ENCODE peak calls at places on chromosomes 1 and 21, in nine cellular contexts. Q is small intestine; O is BE2C; U is left lung; X is brain microvascular endothelial cell; J is AG04450; N is epithelial cell of esophagus; D is hepatocyte; H is naive thymus-derived CD4-positive, alpha-beta T cell. S is an unnamed sample.

GRCh38 chr1:32868085-32868484 is 2.6 kb downstream of the FNDC5 start:
- DNase-seq in Q (no peak), O (no peak), U (no peak), X (no peak), J (no peak), N (no peak), D (no peak), H (no peak), S (no peak)

GRCh38 chr1:1021010-1021845 is 1.3 kb downstream of the AGRN start:
- DNase-seq in Q (peak), O (peak), U (peak), X (peak), J (peak), N (peak), D (peak), H (no peak), S (no peak)

GRCh38 chr1:20371411-20371810 is 80.7 kb downstream of the VWA5B1 start:
- DNase-seq in Q (no peak), O (no peak), U (no peak), X (no peak), J (no peak), N (peak), D (peak), H (no peak), S (no peak)

GRCh38 chr1:232704694-232705680 is 75.1 kb upstream of the SIPA1L2 start:
- DNase-seq in Q (peak), O (peak), U (no peak), X (peak), J (peak), N (peak), D (peak), H (no peak), S (peak)

GRCh38 chr1:155219592-155220031 is 11.1 kb downstream of the MTX1 start:
- DNase-seq in Q (peak), O (peak), U (no peak), X (no peak), J (no peak), N (no peak), D (peak), H (no peak), S (no peak)

GRCh38 chr1:234912541-234913312 is 215.9 kb downstream of the TOMM20 start:
- DNase-seq in Q (no peak), O (no peak), U (no peak), X (no peak), J (no peak), N (no peak), D (no peak), H (no peak), S (no peak)

GRCh38 chr1:152009691-152010090 is 16.0 kb upstream of the S100A10 start:
- DNase-seq in Q (no peak), O (no peak), U (no peak), X (no peak), J (no peak), N (no peak), D (no peak), H (no peak), S (no peak)

GRCh38 chr1:36652011-36652410 is 169.3 kb upstream of the CSF3R start:
- DNase-seq in Q (no peak), O (no peak), U (no peak), X (no peak), J (no peak), N (no peak), D (no peak), H (no peak), S (no peak)

GRCh38 chr1:11531314-11531870 is 52.4 kb downstream of the DISP3 start:
- DNase-seq in Q (no peak), O (no peak), U (peak), X (no peak), J (no peak), N (peak), D (no peak), H (no peak), S (no peak)

GRCh38 chr1:36400825-36401601 is 3.3 kb upstream of the LSM10 start:
- DNase-seq in Q (no peak), O (peak), U (peak), X (peak), J (no peak), N (no peak), D (peak), H (no peak), S (peak)

GRCh38 chr1:245493029-245493428 is 338.2 kb downstream of the KIF26B start:
- DNase-seq in Q (no peak), O (peak), U (no peak), X (no peak), J (no peak), N (no peak), D (no peak), H (no peak), S (no peak)

GRCh38 chr1:91844862-91845528 is 41.0 kb downstream of the TGFBR3 start:
- DNase-seq in Q (peak), O (no peak), U (no peak), X (peak), J (peak), N (peak), D (peak), H (no peak), S (peak)

GRCh38 chr1:30715216-30715615 is 8.2 kb downstream of the MATN1 start:
- DNase-seq in Q (no peak), O (no peak), U (no peak), X (no peak), J (no peak), N (no peak), D (no peak), H (no peak), S (no peak)

GRCh38 chr1:118185083-118185899 is at the start of gene SPAG17:
- DNase-seq in Q (peak), O (peak), U (peak), X (peak), J (no peak), N (peak), D (peak), H (no peak), S (peak)

GRCh38 chr1:193066606-193067005 is 7.2 kb downstream of the RO60 start:
- DNase-seq in Q (no peak), O (no peak), U (no peak), X (no peak), J (no peak), N (no peak), D (no peak), H (no peak), S (no peak)

GRCh38 chr1:84996846-84997666 is at the start of gene MCOLN2:
- DNase-seq in Q (peak), O (peak), U (peak), X (no peak), J (no peak), N (peak), D (peak), H (peak), S (peak)

GRCh38 chr1:45014403-45015028 is 2.5 kb downstream of the UROD start:
- DNase-seq in Q (peak), O (peak), U (no peak), X (peak), J (peak), N (peak), D (peak), H (peak), S (peak)

GRCh38 chr1:30511106-30511505 is 212.3 kb downstream of the MATN1 start:
- DNase-seq in Q (no peak), O (no peak), U (no peak), X (no peak), J (no peak), N (no peak), D (no peak), H (no peak), S (no peak)

GRCh38 chr1:160308451-160309182 is 23.7 kb upstream of the PEX19 start:
- DNase-seq in Q (no peak), O (no peak), U (no peak), X (no peak), J (no peak), N (no peak), D (no peak), H (no peak), S (no peak)

GRCh38 chr1:9849691-9850441 is 26.1 kb upstream of the CLSTN1 start:
- DNase-seq in Q (no peak), O (no peak), U (no peak), X (no peak), J (no peak), N (no peak), D (no peak), H (peak), S (no peak)

GRCh38 chr1:229664133-229664689 is 38.2 kb downstream of the URB2 start:
- DNase-seq in Q (peak), O (peak), U (peak), X (peak), J (no peak), N (peak), D (peak), H (peak), S (peak)

GRCh38 chr1:89701746-89702241 is 68.9 kb downstream of the LRRC8C start:
- DNase-seq in Q (no peak), O (peak), U (no peak), X (no peak), J (no peak), N (no peak), D (no peak), H (no peak), S (no peak)

GRCh38 chr1:212487286-212487685 is 54.6 kb downstream of the NENF start:
- DNase-seq in Q (no peak), O (no peak), U (no peak), X (no peak), J (no peak), N (no peak), D (no peak), H (no peak), S (no peak)

GRCh38 chr1:91559838-91560514 is 59.3 kb downstream of the CDC7 start:
- DNase-seq in Q (no peak), O (no peak), U (no peak), X (no peak), J (no peak), N (no peak), D (no peak), H (peak), S (no peak)

GRCh38 chr1:69737527-69738176 is 169.9 kb downstream of the LRRC7 start:
- DNase-seq in Q (peak), O (peak), U (no peak), X (peak), J (peak), N (peak), D (peak), H (no peak), S (peak)

GRCh38 chr1:89681045-89681729 is 48.3 kb downstream of the LRRC8C start:
- DNase-seq in Q (no peak), O (no peak), U (no peak), X (no peak), J (no peak), N (no peak), D (no peak), H (no peak), S (no peak)

GRCh38 chr1:27332536-27333281 is 9.1 kb upstream of the SYTL1 start:
- DNase-seq in Q (no peak), O (peak), U (peak), X (no peak), J (no peak), N (peak), D (peak), H (no peak), S (no peak)

GRCh38 chr1:197924516-197925123 is 7.4 kb downstream of the LHX9 start:
- DNase-seq in Q (peak), O (peak), U (no peak), X (no peak), J (peak), N (peak), D (peak), H (no peak), S (peak)

GRCh38 chr1:203059485-203059884 is 26.3 kb downstream of the MYOG start:
- DNase-seq in Q (no peak), O (no peak), U (peak), X (no peak), J (no peak), N (no peak), D (no peak), H (no peak), S (no peak)

GRCh38 chr1:31708324-31708723 is 4.5 kb upstream of the COL16A1 start:
- DNase-seq in Q (no peak), O (no peak), U (no peak), X (peak), J (no peak), N (peak), D (peak), H (no peak), S (no peak)

GRCh38 chr21:45335761-45336534 is 48.3 kb upstream of the POFUT2 start:
- DNase-seq in Q (peak), O (peak), U (peak), X (no peak), J (no peak), N (no peak), D (no peak), H (no peak), S (no peak)

GRCh38 chr1:227892930-227893695 is 54.6 kb downstream of the WNT9A start:
- DNase-seq in Q (no peak), O (peak), U (peak), X (no peak), J (no peak), N (no peak), D (no peak), H (no peak), S (peak)

GRCh38 chr1:34746101-34746500 is 8.7 kb upstream of the GJB5 start:
- DNase-seq in Q (no peak), O (no peak), U (no peak), X (no peak), J (no peak), N (no peak), D (no peak), H (no peak), S (no peak)

GRCh38 chr1:236469466-236469865 is 54.3 kb upstream of the LGALS8 start:
- DNase-seq in Q (no peak), O (no peak), U (no peak), X (no peak), J (no peak), N (no peak), D (no peak), H (no peak), S (no peak)

GRCh38 chr1:236468625-236469024 is 55.2 kb upstream of the LGALS8 start:
- DNase-seq in Q (no peak), O (no peak), U (no peak), X (no peak), J (no peak), N (no peak), D (no peak), H (no peak), S (no peak)

GRCh38 chr1:236465959-236466303 is 57.9 kb upstream of the LGALS8 start:
- DNase-seq in Q (no peak), O (no peak), U (no peak), X (no peak), J (no peak), N (peak), D (no peak), H (peak), S (no peak)

GRCh38 chr1:236467327-236467641 is 56.5 kb upstream of the LGALS8 start:
- DNase-seq in Q (no peak), O (no peak), U (no peak), X (no peak), J (no peak), N (no peak), D (no peak), H (no peak), S (no peak)

GRCh38 chr1:236465231-236465958 is 58.4 kb upstream of the LGALS8 start:
- DNase-seq in Q (no peak), O (no peak), U (no peak), X (no peak), J (no peak), N (peak), D (no peak), H (no peak), S (no peak)
- H3K4me3 ChIP-seq in Q (no peak), O (no peak), U (no peak), X (no peak), J (no peak), N (peak), D (no peak), H (peak), S (no peak)

GRCh38 chr1:5916572-5917280 is 75.5 kb downstream of the NPHP4 start:
- DNase-seq in Q (no peak), O (no peak), U (no peak), X (no peak), J (no peak), N (no peak), D (no peak), H (no peak), S (peak)
- H3K4me3 ChIP-seq in Q (no peak), O (no peak), U (no peak), X (no peak), J (no peak), N (no peak), D (no peak), H (no peak), S (no peak)

GRCh38 chr21:34181418-34181817 is 108.0 kb downstream of the MRPS6 start:
- DNase-seq in Q (no peak), O (no peak), U (no peak), X (no peak), J (no peak), N (no peak), D (no peak), H (no peak), S (no peak)

GRCh38 chr21:34179204-34179935 is 106.0 kb downstream of the MRPS6 start:
- DNase-seq in Q (no peak), O (no peak), U (no peak), X (no peak), J (no peak), N (no peak), D (no peak), H (no peak), S (no peak)

GRCh38 chr21:34182436-34182835 is 109.1 kb downstream of the MRPS6 start:
- DNase-seq in Q (no peak), O (no peak), U (no peak), X (no peak), J (no peak), N (no peak), D (no peak), H (no peak), S (no peak)

GRCh38 chr21:34180406-34180805 is 107.0 kb downstream of the MRPS6 start:
- DNase-seq in Q (no peak), O (no peak), U (no peak), X (no peak), J (no peak), N (no peak), D (no peak), H (no peak), S (no peak)

GRCh38 chr21:34180826-34181359 is 107.5 kb downstream of the MRPS6 start:
- DNase-seq in Q (no peak), O (no peak), U (no peak), X (no peak), J (no peak), N (no peak), D (no peak), H (no peak), S (no peak)
- H3K4me3 ChIP-seq in Q (no peak), O (no peak), U (no peak), X (peak), J (no peak), N (no peak), D (no peak), H (no peak), S (no peak)

GRCh38 chr1:17539526-17540254 is at the start of gene ARHGEF10L:
- DNase-seq in Q (no peak), O (peak), U (no peak), X (no peak), J (no peak), N (no peak), D (peak), H (no peak), S (peak)

GRCh38 chr1:17540255-17541001 is 930 bp downstream of the ARHGEF10L start:
- DNase-seq in Q (no peak), O (no peak), U (no peak), X (no peak), J (no peak), N (no peak), D (peak), H (no peak), S (peak)

GRCh38 chr1:17539202-17539525 is 334 bp upstream of the ARHGEF10L start:
- DNase-seq in Q (no peak), O (no peak), U (no peak), X (no peak), J (no peak), N (no peak), D (no peak), H (no peak), S (no peak)

GRCh38 chr1:17538010-17538409 is 1.5 kb upstream of the ARHGEF10L start:
- DNase-seq in Q (peak), O (no peak), U (no peak), X (no peak), J (no peak), N (no peak), D (no peak), H (no peak), S (no peak)

DNA sequence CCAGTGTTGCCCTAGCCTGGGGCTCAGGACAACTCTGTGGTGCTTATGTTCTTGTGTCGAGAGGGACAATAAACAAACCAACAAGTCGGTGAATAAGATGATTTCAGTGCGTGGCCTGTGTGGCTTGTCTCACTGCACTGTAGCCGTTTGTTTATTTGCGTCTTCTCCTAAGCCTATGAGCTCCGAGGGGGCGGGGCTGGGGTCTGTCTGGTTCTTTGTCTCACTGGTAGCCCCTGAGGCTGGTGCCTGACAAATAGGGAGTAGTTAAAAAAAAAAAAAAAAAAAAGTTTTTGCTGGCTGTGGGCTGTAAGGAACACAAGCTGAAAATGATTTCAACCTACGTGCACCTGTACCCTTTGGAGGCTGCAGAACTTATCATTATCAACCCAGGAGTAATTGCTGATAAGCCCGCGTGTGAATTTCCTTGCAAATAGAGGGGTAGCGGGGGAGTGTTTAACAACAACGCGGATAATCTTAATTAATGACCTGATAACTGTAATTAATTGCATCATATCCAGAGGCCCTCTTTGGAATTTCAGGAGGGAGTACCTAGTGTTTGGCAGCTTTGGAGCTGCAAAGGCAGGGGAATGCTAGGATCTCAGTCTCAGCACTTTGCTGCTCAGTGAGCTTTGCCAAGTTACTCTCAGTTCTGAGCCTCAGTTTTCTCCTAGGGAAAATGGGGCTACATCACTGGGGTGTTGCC is 919 bp upstream of the ARHGEF10L start:
- DNase-seq in Q (peak), O (peak), U (no peak), X (no peak), J (no peak), N (no peak), D (peak), H (no peak), S (no peak)
- H3K4me3 ChIP-seq in Q (no peak), O (no peak), U (no peak), X (no peak), J (no peak), N (no peak), D (no peak), H (no peak), S (no peak)

DNA sequence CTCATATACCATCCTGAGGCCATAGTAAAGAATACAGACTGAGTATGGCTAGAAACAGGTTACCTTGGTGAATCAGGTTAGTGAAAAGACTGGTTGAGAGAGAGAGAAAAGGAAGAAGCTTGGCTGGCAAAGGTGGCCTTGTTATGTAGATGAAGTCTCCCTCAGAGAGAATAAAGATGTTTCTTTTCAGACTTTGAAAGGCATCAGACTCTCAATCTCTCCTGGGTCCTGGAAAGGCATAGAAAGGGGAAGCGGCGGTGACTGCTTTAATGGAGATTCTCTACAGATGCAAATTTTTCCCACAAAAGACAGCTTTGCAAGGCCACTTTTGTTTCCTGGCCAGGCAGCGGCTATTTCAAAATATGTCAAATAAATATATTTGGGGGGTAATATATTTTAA is 46.3 kb downstream of the NPHS2 start:
- DNase-seq in Q (no peak), O (no peak), U (no peak), X (no peak), J (no peak), N (no peak), D (no peak), H (no peak), S (no peak)
- H3K4me3 ChIP-seq in Q (no peak), O (no peak), U (no peak), X (no peak), J (no peak), N (no peak), D (no peak), H (no peak), S (no peak)

DNA sequence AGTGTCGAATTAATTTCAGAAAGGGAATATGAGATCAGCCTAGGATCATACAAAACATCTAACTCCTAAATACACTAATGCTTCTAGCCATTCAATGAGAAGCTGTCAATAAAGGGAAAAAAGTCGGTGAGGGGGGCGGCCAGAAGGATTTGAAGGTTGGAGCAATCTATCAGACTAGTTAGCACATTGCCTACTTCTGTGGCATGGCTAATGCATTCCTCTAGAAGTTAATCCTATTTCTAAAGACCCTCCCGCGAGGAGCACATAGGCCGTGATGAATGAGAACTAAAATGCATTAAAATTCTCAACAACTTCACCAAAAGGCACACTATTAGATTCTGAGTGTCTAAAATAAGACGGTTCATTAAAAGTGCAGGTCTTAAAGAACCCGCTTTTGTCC is 119.1 kb downstream of the SIM2 start:
- DNase-seq in Q (no peak), O (no peak), U (no peak), X (no peak), J (no peak), N (no peak), D (no peak), H (no peak), S (no peak)
- H3K4me3 ChIP-seq in Q (no peak), O (no peak), U (no peak), X (no peak), J (no peak), N (no peak), D (no peak), H (no peak), S (no peak)

S was measured in adrenal gland.